ENCODE peak calls at places on chromosomes 3 and 15, in five cellular contexts. N, F, O, R and B are unnamed samples.

GRCh38 chr3:64685331-64685799 is 2.4 kb downstream of the ADAMTS9 start:
- DNase-seq in F (no peak), N (no peak), R (no peak), O (no peak), B (no peak)

GRCh38 chr15:70047386-70048195 is 50.1 kb downstream of the TLE3 start:
- DNase-seq in F (peak; percentile 19), R (no peak), O (no peak), N (no peak), B (no peak)

GRCh38 chr15:48862705-48863104 is 15.2 kb upstream of the EID1 start:
- DNase-seq in O (no peak), F (peak; percentile 11), R (no peak), N (no peak), B (no peak)

GRCh38 chr3:12468757-12469156 is 15.5 kb upstream of the TSEN2 start:
- DNase-seq in F (no peak), N (no peak), R (no peak), O (no peak), B (no peak)

GRCh38 chr3:69999191-70000027 is at the start of gene SAMMSON:
- DNase-seq in R (peak; percentile 55), N (peak; percentile 38), O (no peak), F (peak; percentile 76), B (no peak)

GRCh38 chr15:68418611-68419161 is 13.3 kb downstream of the ITGA11 start:
- DNase-seq in R (no peak), N (peak; percentile 52), O (no peak), F (no peak), B (no peak)

GRCh38 chr15:66722757-66723540 is 20.9 kb downstream of the SMAD6 start:
- DNase-seq in F (no peak), N (no peak), O (no peak), R (no peak), B (no peak)

GRCh38 chr3:107985496-107985895 is 105.3 kb downstream of the CD47 start:
- DNase-seq in R (no peak), O (no peak), N (no peak), F (no peak), B (peak; percentile 13)

GRCh38 chr15:73723146-73723545 is 30.0 kb downstream of the INSYN1 start:
- DNase-seq in R (no peak), O (no peak), F (no peak), N (no peak), B (no peak)

GRCh38 chr3:40895109-40895508 is 304.2 kb upstream of the CTNNB1 start:
- DNase-seq in R (no peak), N (no peak), O (no peak), F (no peak), B (no peak)

GRCh38 chr3:40901298-40901697 is 298.0 kb upstream of the CTNNB1 start:
- DNase-seq in F (no peak), R (no peak), N (no peak), O (no peak), B (no peak)

DNA sequence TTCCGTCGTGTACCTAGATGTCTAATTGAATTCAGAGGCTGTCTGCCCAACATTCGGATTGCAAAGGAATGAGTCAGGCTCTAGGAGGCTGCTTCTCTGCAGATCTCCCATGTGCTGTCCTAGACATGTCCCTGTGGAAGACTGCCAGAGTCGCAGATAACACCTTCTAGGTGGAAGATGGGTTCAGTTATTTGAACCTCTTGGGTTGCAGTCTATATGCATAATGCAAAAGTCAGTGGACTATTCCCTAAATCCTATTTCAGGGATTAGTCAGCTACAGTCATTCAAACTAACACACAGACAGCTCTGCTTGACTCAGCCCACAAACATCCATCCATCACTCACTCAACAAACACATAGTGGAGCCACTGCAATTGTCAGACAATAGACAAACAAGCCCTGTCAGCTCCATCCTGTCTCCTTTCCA is 300.0 kb upstream of the CTNNB1 start:
- DNase-seq in O (peak; percentile 17), N (peak; percentile 78), R (no peak), F (no peak), B (no peak)
- TF ChIP-seq HDAC2 in O (no peak), N (no peak), R (no peak), F (no peak), B (no peak)

GRCh38 chr15:29968099-29968892 is 114.5 kb upstream of the GOLGA8J start:
- DNase-seq in N (peak; percentile 35), O (no peak), R (peak; percentile 71), F (no peak), B (no peak)

GRCh38 chr15:29972051-29972450 is 110.7 kb upstream of the GOLGA8J start:
- DNase-seq in N (no peak), O (no peak), F (no peak), R (no peak), B (no peak)

GRCh38 chr15:29970402-29970695 is 112.4 kb upstream of the GOLGA8J start:
- DNase-seq in R (no peak), O (peak; percentile 15), F (no peak), N (peak; percentile 21), B (no peak)

GRCh38 chr15:29969587-29970401 is 113.0 kb upstream of the GOLGA8J start:
- DNase-seq in F (no peak), R (no peak), O (no peak), N (no peak), B (no peak)
- TF ChIP-seq HDAC2 in F (no peak), R (no peak), O (no peak), N (no peak), B (no peak)

GRCh38 chr15:31867536-31868442 is 162.5 kb upstream of the CHRNA7 start:
- DNase-seq in F (peak; percentile 57), R (peak; percentile 79), O (peak; percentile 20), N (peak; percentile 82), B (peak; percentile 11)
- TF ChIP-seq HDAC2 in F (no peak), R (no peak), O (no peak), N (no peak), B (no peak)

GRCh38 chr3:149879872-149880271 is 66.9 kb downstream of the RNF13 start:
- DNase-seq in O (peak; percentile 24), R (peak; percentile 64), F (peak; percentile 6), N (peak; percentile 68), B (no peak)
- TF ChIP-seq HDAC2 in O (no peak), R (no peak), F (no peak), N (no peak), B (no peak)

GRCh38 chr15:83275412-83275811 is 9.1 kb downstream of the BNC1 start:
- DNase-seq in F (no peak), O (no peak), N (peak; percentile 20), R (no peak), B (no peak)
- TF ChIP-seq HDAC2 in F (no peak), O (no peak), N (no peak), R (no peak), B (no peak)